ENCODE peak calls at places on chromosomes 12 and 14, in six cellular contexts. F, D, Z, B, A and I are unnamed samples.

GRCh38 chr12:13028825-13029570 is 15.2 kb upstream of the FAM234B start:
- DNase-seq in F (no peak), Z (no peak), B (peak), D (no peak), A (peak), I (no peak)

GRCh38 chr14:106665814-106666213 is 1139.4 kb downstream of the TMEM121 start:
- DNase-seq in F (no peak), D (no peak), B (no peak), A (no peak), Z (no peak), I (no peak)

GRCh38 chr12:126093911-126094310 is 1028.7 kb downstream of the AACS start:
- DNase-seq in Z (no peak), B (peak), F (no peak), A (peak), D (no peak), I (no peak)

GRCh38 chr12:91896725-91897515 is 248.7 kb downstream of the BTG1 start:
- DNase-seq in D (no peak), A (no peak), B (no peak), F (no peak), Z (no peak), I (no peak)

GRCh38 chr12:109880938-109881337 is 597 bp upstream of the GLTP start:
- DNase-seq in A (peak), D (no peak), B (no peak), F (peak), Z (no peak), I (no peak)

GRCh38 chr12:101570022-101570421 is 24.7 kb upstream of the MYBPC1 start:
- DNase-seq in A (peak), Z (no peak), F (peak), D (peak), B (no peak), I (peak)

GRCh38 chr12:45989277-45989856 is 1.0 kb downstream of the SCAF11 start:
- DNase-seq in Z (no peak), F (peak), B (peak), A (no peak), D (peak), I (no peak)

GRCh38 chr12:64390275-64390851 is at the start of gene C12orf56:
- DNase-seq in D (no peak), A (peak), F (no peak), Z (no peak), B (no peak), I (no peak)

GRCh38 chr12:106170285-106170684 is 31.5 kb upstream of the NUAK1 start:
- DNase-seq in D (peak), B (no peak), F (no peak), A (no peak), Z (no peak), I (peak)

GRCh38 chr12:115771065-115771464 is 506.4 kb downstream of the MED13L start:
- DNase-seq in F (no peak), Z (no peak), A (peak), B (no peak), D (no peak), I (peak)

GRCh38 chr12:101706403-101706802 is 9.0 kb downstream of the CHPT1 start:
- DNase-seq in F (no peak), A (no peak), Z (no peak), D (no peak), B (no peak), I (no peak)

GRCh38 chr12:91381309-91381804 is 198.7 kb upstream of the DCN start:
- DNase-seq in Z (peak), B (peak), D (peak), F (no peak), A (peak), I (peak)

GRCh38 chr12:126385785-126386184 is 1320.5 kb downstream of the AACS start:
- DNase-seq in Z (no peak), A (no peak), F (no peak), D (no peak), B (no peak), I (no peak)

GRCh38 chr12:115882941-115883340 is 394.6 kb downstream of the MED13L start:
- DNase-seq in B (no peak), A (no peak), Z (no peak), D (no peak), F (no peak), I (no peak)

GRCh38 chr14:21352587-21352986 is 31.2 kb downstream of the SUPT16H start:
- DNase-seq in A (no peak), F (no peak), Z (no peak), B (no peak), D (no peak), I (no peak)

GRCh38 chr12:77724367-77724957 is 106.2 kb upstream of the NAV3 start:
- DNase-seq in F (no peak), A (peak), D (peak), Z (no peak), B (no peak), I (peak)

GRCh38 chr14:64503434-64504309 is at the start of gene ZBTB25:
- DNase-seq in Z (peak), B (peak), D (peak), F (peak), A (peak), I (peak)

GRCh38 chr12:131536766-131537165 is 174.1 kb upstream of the SFSWAP start:
- DNase-seq in F (no peak), D (no peak), B (no peak), A (no peak), Z (no peak), I (no peak)

GRCh38 chr14:79596531-79596930 is 614.8 kb downstream of the DIO2 start:
- DNase-seq in F (no peak), A (no peak), Z (no peak), B (no peak), D (peak), I (peak)

GRCh38 chr12:73445658-73446324 is 1091.8 kb upstream of the ATXN7L3B start:
- DNase-seq in A (no peak), Z (no peak), D (no peak), F (no peak), B (no peak), I (no peak)

GRCh38 chr12:67651380-67651695 is 2.8 kb downstream of the DYRK2 start:
- DNase-seq in D (peak), Z (no peak), B (no peak), F (no peak), A (peak), I (peak)

GRCh38 chr14:50056457-50056856 is 59.9 kb downstream of the VCPKMT start:
- DNase-seq in Z (no peak), A (peak), B (no peak), F (no peak), D (no peak), I (no peak)

GRCh38 chr14:50058112-50058511 is 58.3 kb downstream of the VCPKMT start:
- DNase-seq in D (no peak), B (no peak), Z (no peak), F (no peak), A (no peak), I (no peak)

GRCh38 chr14:50057331-50057730 is 59.0 kb downstream of the VCPKMT start:
- DNase-seq in F (no peak), Z (no peak), D (no peak), A (no peak), B (no peak), I (no peak)

GRCh38 chr14:50053935-50054334 is 62.4 kb downstream of the VCPKMT start:
- DNase-seq in F (no peak), Z (no peak), A (no peak), B (no peak), D (no peak), I (no peak)

DNA sequence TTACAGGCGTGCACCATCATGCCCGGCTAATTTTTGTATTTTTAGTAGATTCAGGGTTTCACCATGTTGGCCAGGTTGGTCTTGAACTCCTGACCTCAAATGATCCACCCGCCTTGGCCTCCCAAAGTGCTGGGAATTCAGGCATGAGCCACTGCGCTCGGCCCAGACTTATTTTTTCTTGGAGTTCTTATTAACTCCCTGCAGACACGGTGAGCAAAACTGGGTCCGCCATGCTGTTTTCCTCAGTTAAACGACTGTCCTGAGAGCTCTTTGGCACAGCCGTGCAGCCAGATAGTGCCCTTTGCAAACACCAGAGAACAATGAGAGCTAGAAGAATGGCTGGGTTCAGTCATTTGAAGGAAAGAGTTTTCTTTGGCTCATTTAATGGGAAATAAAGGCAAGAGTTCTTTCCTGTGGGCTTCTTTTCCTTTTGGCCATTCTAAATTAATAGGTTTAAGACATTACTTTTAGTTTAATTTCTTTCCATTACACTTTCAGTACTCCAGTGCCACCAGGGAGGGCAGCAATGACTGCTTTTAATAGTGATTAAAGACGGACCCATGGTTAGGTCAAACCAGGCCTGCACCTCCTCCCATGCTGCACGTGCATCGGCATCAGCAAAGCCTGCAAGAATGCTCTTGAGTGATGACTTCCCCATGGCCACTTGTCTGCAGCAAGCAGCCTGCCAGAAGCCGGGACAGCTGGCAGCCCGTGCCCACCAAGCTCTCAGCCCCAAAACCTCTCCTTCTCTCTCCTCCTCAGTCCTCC is 60.7 kb downstream of the VCPKMT start:
- DNase-seq in F (no peak), A (no peak), D (no peak), Z (no peak), B (no peak), I (no peak)
- H3K4me2 ChIP-seq in F (no peak), A (no peak), D (no peak), Z (no peak), B (no peak), I (no peak)

DNA sequence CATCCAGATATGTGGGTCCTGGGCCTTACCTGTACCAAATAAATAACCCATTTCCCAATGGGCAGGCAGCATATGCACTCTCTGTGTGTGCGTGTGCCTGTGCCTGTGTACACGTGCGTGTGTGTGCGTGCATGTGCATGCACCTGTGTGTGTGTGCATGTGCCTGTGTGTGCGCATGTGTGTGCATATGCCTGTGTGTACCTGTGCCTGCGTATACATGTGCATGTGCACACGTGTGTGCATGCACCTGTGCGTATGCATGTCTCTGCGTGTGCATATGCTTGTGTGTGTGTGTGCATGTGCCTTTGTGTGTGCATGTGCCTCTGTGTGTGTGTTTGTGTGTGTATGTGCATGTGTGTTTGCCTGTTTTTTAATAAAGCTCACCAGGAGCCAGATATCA is 197.1 kb downstream of the PHETA1 start:
- DNase-seq in F (no peak), Z (no peak), B (no peak), D (no peak), A (no peak), I (no peak)
- H2BK5ac ChIP-seq in F (no peak), Z (no peak), B (no peak), D (no peak), A (no peak), I (no peak)

DNA sequence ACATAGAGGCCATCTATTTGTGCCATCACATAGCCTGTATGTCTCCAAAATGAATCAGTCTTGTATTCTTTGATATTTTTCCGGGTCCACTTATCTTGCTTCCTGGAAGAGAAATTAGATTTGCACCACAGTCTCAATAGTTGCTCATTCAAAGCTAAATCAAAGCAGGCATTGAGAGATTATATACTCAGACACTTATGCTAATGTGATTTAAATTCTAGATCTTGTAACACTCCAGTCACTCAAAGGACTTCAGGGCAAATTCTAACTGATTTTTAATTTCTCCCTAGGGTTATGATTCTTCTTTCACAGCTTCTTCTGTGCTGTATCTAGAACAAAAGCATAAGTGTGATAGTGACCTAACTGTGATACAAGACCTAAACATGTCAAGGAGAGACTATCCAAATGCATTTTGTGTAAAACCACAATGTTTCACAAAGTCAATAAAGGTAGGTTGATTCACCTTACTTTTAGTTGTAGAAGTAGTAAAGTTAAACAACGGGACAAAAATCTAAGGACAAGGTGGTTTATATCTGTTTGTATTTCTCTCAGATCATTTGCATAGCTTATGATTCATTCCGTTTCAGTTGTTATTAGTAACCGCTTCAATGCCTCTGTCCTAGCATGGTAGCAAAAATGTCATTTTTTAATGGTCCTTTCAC is 26.8 kb downstream of the PLBD1 start:
- DNase-seq in A (no peak), Z (no peak), D (no peak), F (no peak), B (no peak), I (no peak)
- H3K4me2 ChIP-seq in A (no peak), Z (no peak), D (no peak), F (no peak), B (no peak), I (no peak)

GRCh38 chr14:96423446-96424103 is 31.6 kb downstream of the AK7 start:
- DNase-seq in B (no peak), A (no peak), F (no peak), Z (no peak), D (no peak), I (no peak)
- H2BK5ac ChIP-seq in B (no peak), A (no peak), F (peak), Z (no peak), D (no peak), I (no peak)

GRCh38 chr12:50506753-50507473 is 2.1 kb downstream of the DIP2B start:
- DNase-seq in D (no peak), B (no peak), Z (no peak), F (no peak), A (no peak), I (peak)

GRCh38 chr12:50508420-50508819 is 3.6 kb downstream of the DIP2B start:
- DNase-seq in F (peak), B (no peak), A (no peak), Z (no peak), D (no peak), I (no peak)

GRCh38 chr12:50507930-50508329 is 3.1 kb downstream of the DIP2B start:
- DNase-seq in B (no peak), F (no peak), Z (no peak), D (no peak), A (no peak), I (no peak)

GRCh38 chr12:50505945-50506344 is 1.2 kb downstream of the DIP2B start:
- DNase-seq in D (no peak), Z (no peak), F (no peak), A (no peak), B (no peak), I (peak)

GRCh38 chr12:50507474-50507838 is 2.7 kb downstream of the DIP2B start:
- DNase-seq in A (no peak), Z (no peak), F (no peak), D (no peak), B (no peak), I (no peak)
- H3K4me2 ChIP-seq in A (no peak), Z (no peak), F (peak), D (no peak), B (no peak), I (no peak)

GRCh38 chr14:24232121-24232644 is at the start of gene NEDD8:
- DNase-seq in D (peak), A (peak), B (peak), F (peak), Z (no peak), I (peak)
- H2BK5ac ChIP-seq in D (peak), A (peak), B (peak), F (peak), Z (peak), I (peak)

DNA sequence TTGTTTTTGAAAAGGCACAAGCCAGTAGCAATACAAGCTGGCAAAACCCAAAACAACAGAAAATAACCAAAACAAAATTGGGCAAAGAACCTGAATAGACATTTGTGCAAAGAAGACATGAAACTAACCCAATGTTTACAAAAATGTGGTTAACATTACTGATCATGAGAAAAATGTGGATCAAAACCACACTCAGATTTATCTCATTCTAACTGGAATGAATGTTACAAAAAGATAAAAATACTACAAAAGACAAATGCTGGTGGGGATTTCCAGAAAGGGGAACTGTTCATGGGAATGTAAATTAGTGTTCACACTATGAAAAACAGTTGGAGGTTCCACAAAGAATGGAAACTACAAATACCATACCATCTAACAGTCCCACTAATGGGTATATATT is 26.6 kb downstream of the ASCL4 start:
- DNase-seq in F (no peak), D (peak), Z (no peak), B (no peak), A (no peak), I (no peak)
- H3K4me2 ChIP-seq in F (no peak), D (no peak), Z (no peak), B (no peak), A (no peak), I (no peak)